ENCODE peak calls at places on chromosomes 16 and 17, in eight cellular contexts. M is stromal cell of bone marrow; N is T follicular helper cell; T is cardiac muscle cell; C is mammary epithelial cell; H is H1; Q is stimulated activated CD4-positive, alpha-beta T cell treated with anti-CD3 and anti-CD28 coated beads, Interleukin-12 subunit alpha, Interleukin-12 subunit beta, amount 100 ng/mL, for 4 hours; Y is right cardiac atrium. E is an unnamed sample.

GRCh38 chr17:19570497-19571151 is 37.0 kb downstream of the SLC47A1 start:
- DNase-seq in M (no peak), N (no peak), T (no peak), C (no peak), H (no peak), Q (no peak), Y (no peak), E (no peak)

GRCh38 chr17:77916771-77917481 is 41.6 kb upstream of the TNRC6C start:
- DNase-seq in M (no peak), N (no peak), T (no peak), C (no peak), H (no peak), Q (no peak), Y (no peak), E (no peak)

GRCh38 chr17:80981929-80982425 is 9.7 kb upstream of the CHMP6 start:
- DNase-seq in M (no peak), N (no peak), T (no peak), C (no peak), H (no peak), Q (no peak), Y (no peak), E (no peak)

GRCh38 chr16:49200223-49200820 is 81.3 kb downstream of the CBLN1 start:
- DNase-seq in M (no peak), N (no peak), T (no peak), C (no peak), H (no peak), Q (no peak), Y (peak; percentile 22), E (no peak)

GRCh38 chr16:13143551-13143950 is 242.2 kb downstream of the SHISA9 start:
- DNase-seq in M (no peak), N (no peak), T (no peak), C (peak; percentile 82), H (no peak), Q (no peak), Y (no peak), E (no peak)

GRCh38 chr17:18084256-18084655 is 3.5 kb upstream of the DRG2 start:
- DNase-seq in M (no peak), N (no peak), T (no peak), C (no peak), H (no peak), Q (no peak), Y (no peak), E (no peak)

GRCh38 chr16:84851192-84852127 is 31.7 kb downstream of the CRISPLD2 start:
- DNase-seq in M (peak; percentile 85), N (no peak), T (no peak), C (peak; percentile 93), H (no peak), Q (no peak), Y (no peak), E (no peak)

GRCh38 chr16:50036426-50036825 is 11.4 kb downstream of the CNEP1R1 start:
- DNase-seq in M (no peak), N (no peak), T (no peak), C (no peak), H (no peak), Q (no peak), Y (no peak), E (no peak)

GRCh38 chr17:1710807-1711553 is 803 bp upstream of the TLCD2 start:
- DNase-seq in M (no peak), N (no peak), T (no peak), C (no peak), H (no peak), Q (no peak), Y (peak; percentile 67), E (no peak)

GRCh38 chr16:27273670-27274522 is 5.3 kb upstream of the NSMCE1 start:
- DNase-seq in M (peak; percentile 59), N (no peak), T (no peak), C (no peak), H (no peak), Q (no peak), Y (no peak), E (no peak)

GRCh38 chr17:83198366-83199341 is 119.2 kb downstream of the METRNL start:
- DNase-seq in M (no peak), N (no peak), T (no peak), C (no peak), H (no peak), Q (no peak), Y (peak; percentile 13), E (no peak)

GRCh38 chr17:18919963-18920362 is 32.0 kb upstream of the SLC5A10 start:
- DNase-seq in M (no peak), N (no peak), T (no peak), C (no peak), H (no peak), Q (no peak), Y (no peak), E (no peak)

GRCh38 chr17:40538936-40539705 is 26.2 kb downstream of the CCR7 start:
- DNase-seq in M (no peak), N (no peak), T (no peak), C (no peak), H (no peak), Q (no peak), Y (no peak), E (no peak)

GRCh38 chr17:73278465-73279453 is 17.1 kb upstream of the CPSF4L start:
- DNase-seq in M (no peak), N (no peak), T (peak; percentile 46), C (no peak), H (no peak), Q (no peak), Y (no peak), E (no peak)

GRCh38 chr16:87855852-87856715 is 13.2 kb downstream of the SLC7A5 start:
- DNase-seq in M (peak; percentile 50), N (no peak), T (no peak), C (no peak), H (no peak), Q (no peak), Y (peak; percentile 67), E (no peak)

GRCh38 chr17:33637534-33637933 is 344.4 kb upstream of the ASIC2 start:
- DNase-seq in M (no peak), N (no peak), T (no peak), C (no peak), H (no peak), Q (no peak), Y (no peak), E (no peak)

E was measured in occipital lobe.